ENCODE peak calls at places on chromosomes 4 and X, in nine cellular contexts. M is right lobe of liver, V is HCT116, D is prostate gland, Y is HepG2, Q is lower leg skin, A is tibial nerve, X is sigmoid colon, J is body of pancreas. R is an unnamed sample.

GRCh38 chrX:32448320-32448719 is 763.0 kb downstream of the DMD start:
- DNase-seq in D (no peak), V (no peak), M (no peak), Q (no peak), J (no peak), A (no peak), Y (peak; percentile 0), X (no peak), R (no peak)

GRCh38 chr4:2220016-2220620 is 21.8 kb downstream of the HAUS3 start:
- DNase-seq in Q (peak; percentile 91), J (peak; percentile 82), A (peak; percentile 54), D (peak; percentile 72), V (peak; percentile 28), X (peak; percentile 77), M (peak; percentile 66), Y (peak; percentile 61), R (peak; percentile 20)

GRCh38 chr4:88939697-88940096 is 117.3 kb downstream of the FAM13A start:
- DNase-seq in A (no peak), J (no peak), D (no peak), M (no peak), Q (no peak), V (no peak), Y (no peak), X (no peak), R (no peak)

GRCh38 chr4:15897577-15897976 is 41.0 kb downstream of the FGFBP1 start:
- DNase-seq in M (no peak), Q (peak; percentile 18), X (no peak), J (no peak), V (no peak), Y (no peak), A (no peak), D (no peak), R (no peak)

GRCh38 chrX:23884427-23885024 is 23.2 kb downstream of the APOO start:
- DNase-seq in M (no peak), X (no peak), Q (no peak), V (no peak), J (no peak), D (no peak), A (no peak), Y (peak; percentile 57), R (no peak)

GRCh38 chrX:150229481-150229880 is 133.6 kb upstream of the MAMLD1 start:
- DNase-seq in M (no peak), D (no peak), Q (peak; percentile 66), A (no peak), J (no peak), Y (no peak), X (no peak), V (no peak), R (no peak)

GRCh38 chr4:74612837-74613236 is 167.9 kb downstream of the AREG start:
- DNase-seq in V (no peak), A (no peak), Y (no peak), Q (no peak), J (no peak), M (no peak), D (no peak), X (no peak), R (no peak)

GRCh38 chr4:5814421-5814820 is 78.5 kb downstream of the CRMP1 start:
- DNase-seq in Y (no peak), Q (no peak), D (no peak), A (no peak), M (no peak), V (no peak), J (no peak), X (peak; percentile 53), R (no peak)

GRCh38 chr4:92305148-92305877 is 1.5 kb downstream of the GRID2 start:
- DNase-seq in Y (no peak), Q (peak; percentile 83), A (no peak), X (no peak), D (peak; percentile 16), J (peak; percentile 42), M (peak; percentile 58), V (peak; percentile 22), R (no peak)

GRCh38 chr4:41750624-41751324 is 2.2 kb upstream of the PHOX2B start:
- DNase-seq in V (no peak), J (no peak), Y (no peak), Q (no peak), X (no peak), M (no peak), A (no peak), D (no peak), R (no peak)

GRCh38 chrX:40299502-40300118 is 201.9 kb upstream of the BCOR start:
- DNase-seq in J (no peak), Q (no peak), M (no peak), Y (no peak), A (no peak), V (no peak), D (no peak), X (no peak), R (no peak)

GRCh38 chr4:80266267-80266901 is at the start of gene FGF5:
- DNase-seq in X (peak; percentile 86), V (no peak), Y (no peak), J (no peak), A (no peak), Q (no peak), D (peak; percentile 12), M (no peak), R (peak; percentile 30)

GRCh38 chrX:34915463-34916225 is 27.0 kb upstream of the FAM47B start:
- DNase-seq in V (no peak), A (no peak), J (no peak), M (no peak), Y (no peak), X (no peak), D (no peak), Q (no peak), R (no peak)

GRCh38 chr4:39486221-39486804 is 27.5 kb downstream of the LIAS start:
- DNase-seq in A (no peak), M (no peak), D (no peak), Y (no peak), J (no peak), V (no peak), Q (no peak), X (no peak), R (no peak)

GRCh38 chr4:139822391-139822790 is 156.8 kb downstream of the MGST2 start:
- DNase-seq in X (no peak), D (no peak), J (no peak), V (no peak), Y (no peak), Q (no peak), M (no peak), A (no peak), R (no peak)
- TF ChIP-seq POLR2A in X (no peak), D (no peak), J (no peak), V (no peak), Y (no peak), Q (no peak), M (no peak), A (no peak), R (no peak)

GRCh38 chrX:15340867-15341266 is 5.5 kb upstream of the PIGA start:
- DNase-seq in A (no peak), J (no peak), Y (no peak), D (no peak), X (no peak), Q (no peak), V (no peak), M (no peak), R (no peak)

GRCh38 chrX:15334561-15334960 is 762 bp downstream of the PIGA start:
- DNase-seq in Y (no peak), D (no peak), Q (no peak), J (peak; percentile 25), M (no peak), V (no peak), X (no peak), A (no peak), R (no peak)

GRCh38 chrX:15336023-15336413 is 695 bp upstream of the PIGA start:
- DNase-seq in A (no peak), D (peak; percentile 30), Y (no peak), Q (no peak), M (no peak), J (peak; percentile 22), V (no peak), X (no peak), R (no peak)

DNA sequence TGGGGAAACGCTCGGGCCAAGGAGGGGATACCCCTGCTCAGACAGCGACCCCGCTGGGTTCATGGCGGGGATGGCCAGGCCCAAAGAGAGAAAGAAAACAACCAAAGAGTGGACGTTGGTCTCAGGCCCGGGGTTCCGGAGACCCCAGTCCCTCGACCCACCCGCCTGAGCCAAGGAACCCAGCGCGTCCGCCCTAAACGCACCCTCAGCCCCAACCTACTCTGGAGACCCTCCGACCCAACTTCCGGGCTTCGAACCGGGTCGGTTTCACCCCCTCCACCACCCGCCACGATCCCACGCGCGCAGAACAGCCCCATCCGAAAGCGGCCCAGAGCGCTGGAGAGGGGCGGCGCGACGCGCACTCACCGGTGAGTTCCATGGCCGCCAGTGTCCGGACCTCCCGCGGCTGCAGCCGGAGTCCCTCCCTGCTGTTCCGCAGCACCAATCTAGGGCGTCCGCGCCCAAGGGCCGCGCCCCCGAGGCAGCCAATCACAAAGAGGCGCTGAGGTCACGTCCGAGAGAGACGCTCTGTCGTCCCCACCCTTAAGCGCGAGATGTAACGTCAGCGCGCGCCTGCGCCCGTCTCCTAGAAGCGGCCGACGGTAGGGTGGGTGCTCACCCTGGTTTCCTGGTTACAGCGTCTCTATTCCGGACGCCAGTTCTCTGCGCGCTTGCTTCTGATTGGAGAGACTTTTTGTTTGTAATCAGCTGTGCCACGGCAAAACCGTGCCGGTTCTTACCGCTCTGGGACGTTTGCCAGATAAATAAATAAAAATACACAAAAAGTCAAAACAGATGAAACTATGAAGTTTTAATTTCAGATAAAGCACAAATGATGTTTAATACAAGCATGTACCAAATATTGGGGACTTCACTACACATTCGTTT is at the start of gene PIGA:
- DNase-seq in V (peak; percentile 89), Q (peak; percentile 98), X (peak; percentile 98), Y (peak; percentile 90), A (peak; percentile 81), D (peak; percentile 93), J (peak; percentile 94), M (peak; percentile 97), R (peak; percentile 45)
- TF ChIP-seq POLR2A in V (no peak), Q (no peak), X (peak; percentile 88), Y (peak; percentile 85), A (peak; percentile 67), D (peak; percentile 94), J (peak; percentile 99), M (peak; percentile 94), R (peak; percentile 78)

DNA sequence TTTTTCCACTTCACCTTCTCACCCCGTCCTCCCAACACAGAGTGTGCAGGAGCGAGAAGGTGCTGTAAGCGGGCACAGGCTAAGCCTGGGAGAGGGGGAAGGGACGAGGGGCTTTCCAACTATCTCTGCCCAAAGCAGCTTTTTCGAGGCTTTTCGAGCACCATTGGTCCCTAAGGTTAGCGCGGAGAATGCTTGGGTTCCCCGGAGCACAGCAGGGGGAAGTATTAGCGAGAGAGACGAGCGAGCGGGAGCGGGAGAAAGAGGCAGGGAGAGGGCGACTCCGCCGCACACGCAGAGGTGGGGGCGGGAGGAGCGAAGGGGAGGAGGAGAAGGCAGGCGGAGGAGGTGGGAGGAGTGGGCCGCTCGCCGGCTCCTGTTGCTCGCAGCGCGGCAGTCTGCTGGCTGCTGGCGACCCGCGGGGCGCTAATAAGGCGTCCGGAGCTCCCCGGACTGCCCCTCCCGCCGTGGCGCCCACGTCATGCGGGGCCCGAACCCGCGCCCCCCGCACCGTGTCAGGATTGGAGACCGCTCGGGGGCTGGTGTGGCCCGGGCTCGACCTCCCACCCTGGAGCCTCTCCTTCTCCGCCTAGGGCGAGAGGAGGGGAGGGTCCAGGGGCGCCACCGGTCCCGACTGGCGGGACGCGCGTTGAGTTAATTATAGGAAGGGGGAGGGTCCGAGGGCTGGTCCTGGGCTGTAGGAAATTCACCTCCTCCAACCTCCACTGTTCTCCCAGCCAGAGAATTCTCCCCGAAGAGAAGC is at the start of gene ADAMTS3:
- DNase-seq in Y (no peak), D (peak; percentile 59), M (peak; percentile 60), X (peak; percentile 81), Q (peak; percentile 88), V (no peak), J (peak; percentile 47), A (no peak), R (no peak)
- TF ChIP-seq POLR2A in Y (no peak), D (no peak), M (no peak), X (no peak), Q (no peak), V (no peak), J (no peak), A (no peak), R (no peak)

GRCh38 chr4:145179201-145179860 is 1.1 kb downstream of the OTUD4 start:
- DNase-seq in A (peak; percentile 43), Q (peak; percentile 91), V (peak; percentile 26), D (peak; percentile 71), X (peak; percentile 81), Y (peak; percentile 21), M (peak; percentile 85), J (peak; percentile 68), R (no peak)
- TF ChIP-seq POLR2A in A (peak; percentile 37), Q (no peak), V (no peak), D (peak; percentile 52), X (no peak), Y (peak; percentile 41), M (peak; percentile 71), J (peak; percentile 21), R (peak; percentile 45)

R was measured in H54.